ENCODE peak calls at places on chromosome 12, in eight cellular contexts. T is right lobe of liver; M is thoracic aorta; V is CD8-positive, alpha-beta memory T cell; B is pancreas; G is cardiac muscle cell; L is body of pancreas; O is left ventricle myocardium inferior. R is an unnamed sample.

GRCh38 chr12:123398918-123399617 is 15.1 kb downstream of the KMT5A start:
- DNase-seq in L (no peak), B (no peak), O (peak; percentile 30), T (no peak), M (no peak), V (no peak), G (no peak), R (no peak)

GRCh38 chr12:92288533-92288932 is 142.9 kb upstream of the BTG1 start:
- DNase-seq in V (no peak), B (no peak), G (no peak), O (no peak), T (no peak), M (no peak), L (no peak), R (no peak)

GRCh38 chr12:29517265-29517664 is 19.8 kb upstream of the OVCH1 start:
- DNase-seq in B (no peak), G (no peak), M (no peak), L (peak; percentile 53), T (peak; percentile 37), O (no peak), V (no peak), R (no peak)

GRCh38 chr12:20631711-20632110 is 63.4 kb upstream of the SLCO1C1 start:
- DNase-seq in O (no peak), T (no peak), M (no peak), B (no peak), G (peak; percentile 59), V (no peak), L (no peak), R (no peak)

GRCh38 chr12:131116437-131117117 is 162.9 kb downstream of the ADGRD1 start:
- DNase-seq in L (no peak), G (peak; percentile 60), B (peak; percentile 53), M (no peak), V (no peak), O (no peak), T (no peak), R (no peak)

GRCh38 chr12:92411687-92412086 is 266.0 kb upstream of the BTG1 start:
- DNase-seq in V (no peak), T (no peak), B (no peak), G (no peak), O (no peak), L (no peak), M (no peak), R (no peak)

GRCh38 chr12:69918287-69918686 is 93.3 kb downstream of the MYRFL start:
- DNase-seq in M (no peak), O (no peak), B (no peak), G (no peak), L (no peak), V (no peak), T (no peak), R (no peak)

GRCh38 chr12:77236066-77236465 is 170.7 kb upstream of the E2F7 start:
- DNase-seq in T (no peak), M (no peak), L (no peak), G (peak; percentile 64), V (no peak), O (no peak), B (no peak), R (no peak)

GRCh38 chr12:65666876-65667275 is 157.4 kb upstream of the HMGA2 start:
- DNase-seq in M (no peak), V (no peak), B (no peak), G (peak; percentile 68), L (no peak), O (no peak), T (no peak), R (no peak)

GRCh38 chr12:75602111-75602510 is 90.7 kb upstream of the KRR1 start:
- DNase-seq in T (no peak), L (no peak), O (no peak), M (no peak), B (no peak), G (no peak), V (no peak), R (no peak)

GRCh38 chr12:77813558-77813957 is 17.1 kb upstream of the NAV3 start:
- DNase-seq in L (no peak), V (no peak), T (no peak), O (no peak), B (no peak), M (no peak), G (no peak), R (no peak)

GRCh38 chr12:754238-754816 is 1.9 kb downstream of the WNK1 start:
- DNase-seq in G (peak; percentile 17), T (peak; percentile 37), V (no peak), O (no peak), B (no peak), L (peak; percentile 32), M (no peak), R (peak; percentile 9)

GRCh38 chr12:67919406-67919805 is 69.8 kb upstream of the IFNG-AS1 start:
- DNase-seq in T (no peak), M (no peak), V (no peak), B (no peak), L (no peak), G (no peak), O (no peak), R (no peak)

GRCh38 chr12:24977060-24977459 is 28.2 kb upstream of the BCAT1 start:
- DNase-seq in G (no peak), T (no peak), B (no peak), V (no peak), M (no peak), L (no peak), O (no peak), R (no peak)

GRCh38 chr12:13380297-13380696 is 183.8 kb downstream of the EMP1 start:
- DNase-seq in L (no peak), O (no peak), G (no peak), B (no peak), V (no peak), T (no peak), M (no peak), R (no peak)

GRCh38 chr12:16606117-16606200 is at the start of gene LMO3:
- DNase-seq in O (no peak), T (no peak), V (no peak), L (no peak), B (no peak), M (no peak), G (no peak), R (no peak)

GRCh38 chr12:16606201-16606849 is 363 bp upstream of the LMO3 start:
- DNase-seq in B (peak; percentile 73), O (no peak), L (peak; percentile 61), V (no peak), G (peak; percentile 72), M (no peak), T (peak; percentile 19), R (no peak)

GRCh38 chr12:16604853-16605252 is 1.1 kb downstream of the LMO3 start:
- DNase-seq in L (no peak), T (no peak), O (no peak), V (no peak), M (no peak), G (no peak), B (peak; percentile 60), R (no peak)

GRCh38 chr12:16606936-16607335 is 974 bp upstream of the LMO3 start:
- DNase-seq in M (no peak), V (no peak), T (no peak), O (no peak), B (no peak), L (no peak), G (no peak), R (no peak)

GRCh38 chr12:16605666-16606116 is 271 bp downstream of the LMO3 start:
- DNase-seq in B (no peak), T (no peak), M (no peak), O (no peak), G (peak; percentile 53), V (no peak), L (peak; percentile 53), R (no peak)
- H3K4me3 ChIP-seq in B (peak overlapping the region; percentile 26), T (peak overlapping the region; percentile 35), M (peak overlapping the region; percentile 79), O (peak overlapping the region; percentile 66), G (peak overlapping the region; percentile 86), V (no peak overlapping the region), L (peak overlapping the region; percentile 36), R (peak overlapping the region; percentile 48)

GRCh38 chr12:117404940-117405339 is 43.5 kb upstream of the NOS1 start:
- DNase-seq in O (no peak), M (no peak), L (no peak), G (no peak), V (no peak), B (no peak), T (no peak), R (no peak)
- H3K27ac ChIP-seq in O (no peak overlapping the region), M (no peak overlapping the region), L (no peak overlapping the region), G (no peak overlapping the region), V (no peak overlapping the region), B (no peak overlapping the region), T (no peak overlapping the region), R (no peak overlapping the region)

GRCh38 chr12:57239587-57240068 is 10.1 kb downstream of the SHMT2 start:
- DNase-seq in L (no peak), M (no peak), T (no peak), G (no peak), V (no peak), B (no peak), O (no peak), R (no peak)

GRCh38 chr12:57237653-57237951 is 8.1 kb downstream of the SHMT2 start:
- DNase-seq in L (no peak), B (peak; percentile 49), O (no peak), G (no peak), T (no peak), V (no peak), M (no peak), R (no peak)

GRCh38 chr12:57236925-57237652 is 7.6 kb downstream of the SHMT2 start:
- DNase-seq in M (no peak), B (peak; percentile 53), L (no peak), O (peak; percentile 74), T (no peak), V (no peak), G (no peak), R (no peak)

GRCh38 chr12:57238854-57239554 is 9.5 kb downstream of the SHMT2 start:
- DNase-seq in B (peak; percentile 96), M (peak; percentile 47), T (peak; percentile 88), G (peak; percentile 92), V (peak; percentile 80), O (peak; percentile 88), L (peak; percentile 83), R (peak; percentile 89)

DNA sequence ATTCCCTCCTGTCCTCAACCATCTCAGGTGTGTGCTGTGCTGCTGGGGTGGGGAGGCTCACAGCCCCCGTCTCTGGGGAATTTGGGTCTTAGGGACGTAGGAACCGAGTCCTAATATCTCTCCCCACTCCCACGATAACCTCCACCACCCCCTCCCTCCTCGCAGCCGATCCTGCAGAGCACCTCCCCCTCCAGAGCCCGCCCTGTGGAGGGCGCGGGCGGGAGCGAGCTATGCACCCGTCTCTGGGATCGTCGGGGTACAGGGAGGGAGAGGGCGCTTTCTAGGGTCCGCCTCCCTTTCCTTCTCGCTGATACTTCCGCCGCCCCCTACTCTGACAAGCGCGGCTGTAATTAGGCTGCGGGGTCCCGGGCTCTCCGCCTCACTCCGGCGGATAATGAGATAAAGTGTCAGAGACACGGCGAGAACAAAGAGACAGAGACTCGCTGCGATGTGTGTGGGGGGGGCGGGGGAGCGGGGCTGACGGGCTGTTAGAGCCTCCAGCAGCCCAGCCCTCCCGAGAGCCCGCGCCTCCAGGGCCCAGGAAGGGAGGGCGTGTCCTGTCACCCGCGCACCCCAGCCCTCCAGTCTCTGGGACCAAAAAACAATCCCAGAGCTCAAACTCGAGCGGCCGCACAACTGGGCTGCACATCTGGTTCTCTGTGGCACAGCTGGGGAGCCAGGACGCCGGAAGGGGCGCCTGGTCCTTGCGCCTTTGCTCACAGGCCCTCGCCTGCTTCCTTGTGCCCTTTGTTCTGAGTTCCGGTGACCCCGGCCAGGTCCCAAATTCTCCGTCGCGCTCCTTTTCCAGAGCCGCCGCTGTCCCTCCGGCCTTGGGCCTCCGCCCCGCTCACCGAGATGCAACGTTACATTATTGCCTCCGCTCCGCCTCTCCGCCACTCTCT is 8.7 kb downstream of the SHMT2 start:
- DNase-seq in G (no peak), O (no peak), T (no peak), M (no peak), V (no peak), B (peak; percentile 61), L (no peak), R (no peak)
- H3K4me3 ChIP-seq in G (peak overlapping the region; percentile 30), O (peak overlapping the region; percentile 69), T (peak overlapping the region; percentile 16), M (peak overlapping the region; percentile 81), V (peak overlapping the region; percentile 28), B (peak overlapping the region; percentile 25), L (peak overlapping the region; percentile 39), R (no peak overlapping the region)

GRCh38 chr12:5768171-5768879 is 176.7 kb downstream of the ANO2 start:
- DNase-seq in G (no peak), M (peak; percentile 15), V (no peak), T (no peak), O (peak; percentile 82), L (peak; percentile 84), B (peak; percentile 78), R (no peak)
- H3K27ac ChIP-seq in G (no peak overlapping the region), M (no peak overlapping the region), V (no peak overlapping the region), T (no peak overlapping the region), O (peak overlapping the region; percentile 74), L (peak overlapping the region; percentile 15), B (no peak overlapping the region), R (no peak overlapping the region)

R was measured in adrenal gland.